ENCODE peak calls at places on chromosome 16, in six cellular contexts. One of them, this sample, is unnamed.

GRCh38 chr16:17211797-17212196 is 259.0 kb downstream of the XYLT1 start:
- DNase-seq in endodermal cell: peak; percentile 89
- DNase-seq in upper lobe of right lung: no peak
- DNase-seq in caudate nucleus: no peak
- DNase-seq in RWPE1: no peak
- DNase-seq in tibial nerve: no peak
- DNase-seq in this sample: no peak

GRCh38 chr16:67673712-67674580 is 7.3 kb downstream of the C16orf86 start:
- DNase-seq in endodermal cell: peak; percentile 45
- DNase-seq in upper lobe of right lung: peak; percentile 83
- DNase-seq in RWPE1: no peak
- DNase-seq in caudate nucleus: no peak
- DNase-seq in tibial nerve: peak; percentile 59
- DNase-seq in this sample: no peak

GRCh38 chr16:64829678-64830077 is 292.2 kb downstream of the CDH11 start:
- DNase-seq in caudate nucleus: no peak
- DNase-seq in tibial nerve: no peak
- DNase-seq in upper lobe of right lung: no peak
- DNase-seq in endodermal cell: no peak
- DNase-seq in RWPE1: no peak
- DNase-seq in this sample: no peak

GRCh38 chr16:10565167-10565566 is 15.2 kb downstream of the EMP2 start:
- DNase-seq in upper lobe of right lung: no peak
- DNase-seq in endodermal cell: no peak
- DNase-seq in tibial nerve: no peak
- DNase-seq in caudate nucleus: no peak
- DNase-seq in RWPE1: no peak
- DNase-seq in this sample: no peak

GRCh38 chr16:69711115-69711740 is 15.1 kb downstream of the NQO1 start:
- DNase-seq in caudate nucleus: peak; percentile 11
- DNase-seq in RWPE1: peak; percentile 92
- DNase-seq in upper lobe of right lung: peak; percentile 64
- DNase-seq in endodermal cell: no peak
- DNase-seq in tibial nerve: no peak
- DNase-seq in this sample: peak; percentile 87

GRCh38 chr16:55294947-55295346 is 29.1 kb upstream of the IRX6 start:
- DNase-seq in upper lobe of right lung: no peak
- DNase-seq in tibial nerve: no peak
- DNase-seq in RWPE1: no peak
- DNase-seq in endodermal cell: no peak
- DNase-seq in caudate nucleus: no peak
- DNase-seq in this sample: peak; percentile 37

GRCh38 chr16:13084331-13084730 is 182.9 kb downstream of the SHISA9 start:
- DNase-seq in caudate nucleus: no peak
- DNase-seq in endodermal cell: no peak
- DNase-seq in RWPE1: no peak
- DNase-seq in tibial nerve: no peak
- DNase-seq in upper lobe of right lung: no peak
- DNase-seq in this sample: no peak

GRCh38 chr16:71440669-71441347 is 1.0 kb downstream of the TLE7 start:
- DNase-seq in endodermal cell: peak; percentile 76
- DNase-seq in caudate nucleus: no peak
- DNase-seq in tibial nerve: no peak
- DNase-seq in upper lobe of right lung: no peak
- DNase-seq in RWPE1: peak; percentile 38
- DNase-seq in this sample: no peak

GRCh38 chr16:81652798-81653505 is 126.1 kb upstream of the PLCG2 start:
- DNase-seq in caudate nucleus: no peak
- DNase-seq in endodermal cell: peak; percentile 57
- DNase-seq in tibial nerve: no peak
- DNase-seq in upper lobe of right lung: no peak
- DNase-seq in RWPE1: no peak
- DNase-seq in this sample: no peak

GRCh38 chr16:67907397-67907796 is 14.3 kb downstream of the PSKH1 start:
- DNase-seq in tibial nerve: no peak
- DNase-seq in upper lobe of right lung: no peak
- DNase-seq in caudate nucleus: no peak
- DNase-seq in RWPE1: no peak
- DNase-seq in endodermal cell: no peak
- DNase-seq in this sample: no peak

GRCh38 chr16:71761097-71761496 is 36.6 kb upstream of the PHLPP2 start:
- DNase-seq in tibial nerve: no peak
- DNase-seq in caudate nucleus: no peak
- DNase-seq in RWPE1: no peak
- DNase-seq in endodermal cell: no peak
- DNase-seq in upper lobe of right lung: no peak
- DNase-seq in this sample: no peak

GRCh38 chr16:5516115-5516514 is 418.5 kb upstream of the EEF2KMT start:
- DNase-seq in upper lobe of right lung: no peak
- DNase-seq in endodermal cell: no peak
- DNase-seq in RWPE1: no peak
- DNase-seq in tibial nerve: no peak
- DNase-seq in caudate nucleus: no peak
- DNase-seq in this sample: no peak

GRCh38 chr16:89721644-89722391 is 481 bp downstream of the ZNF276 start:
- DNase-seq in endodermal cell: no peak
- DNase-seq in caudate nucleus: no peak
- DNase-seq in tibial nerve: no peak
- DNase-seq in RWPE1: no peak
- DNase-seq in upper lobe of right lung: peak; percentile 90
- DNase-seq in this sample: no peak

GRCh38 chr16:73028721-73029361 is 19.1 kb downstream of the ZFHX3 start:
- DNase-seq in tibial nerve: no peak
- DNase-seq in endodermal cell: peak; percentile 64
- DNase-seq in caudate nucleus: no peak
- DNase-seq in upper lobe of right lung: no peak
- DNase-seq in RWPE1: no peak
- DNase-seq in this sample: no peak

GRCh38 chr16:72635104-72635503 is 412.8 kb downstream of the ZFHX3 start:
- DNase-seq in caudate nucleus: no peak
- DNase-seq in tibial nerve: no peak
- DNase-seq in upper lobe of right lung: no peak
- DNase-seq in RWPE1: no peak
- DNase-seq in endodermal cell: no peak
- DNase-seq in this sample: no peak

GRCh38 chr16:80569440-80570105 is 28.8 kb downstream of the DYNLRB2 start:
- DNase-seq in caudate nucleus: no peak
- DNase-seq in RWPE1: peak; percentile 32
- DNase-seq in upper lobe of right lung: no peak
- DNase-seq in endodermal cell: no peak
- DNase-seq in tibial nerve: no peak
- DNase-seq in this sample: peak; percentile 31

GRCh38 chr16:57377080-57377841 is 5.0 kb downstream of the CX3CL1 start:
- DNase-seq in tibial nerve: no peak
- DNase-seq in RWPE1: peak; percentile 36
- DNase-seq in endodermal cell: peak; percentile 70
- DNase-seq in upper lobe of right lung: no peak
- DNase-seq in caudate nucleus: no peak
- DNase-seq in this sample: no peak

GRCh38 chr16:10509534-10510025 is 70.8 kb downstream of the EMP2 start:
- DNase-seq in upper lobe of right lung: no peak
- DNase-seq in tibial nerve: peak; percentile 40
- DNase-seq in caudate nucleus: no peak
- DNase-seq in RWPE1: peak; percentile 80
- DNase-seq in endodermal cell: peak; percentile 88
- DNase-seq in this sample: peak; percentile 43

GRCh38 chr16:80117731-80118130 is 423.1 kb upstream of the DYNLRB2 start:
- DNase-seq in upper lobe of right lung: no peak
- DNase-seq in endodermal cell: no peak
- DNase-seq in RWPE1: no peak
- DNase-seq in tibial nerve: no peak
- DNase-seq in caudate nucleus: no peak
- DNase-seq in this sample: no peak

GRCh38 chr16:8493885-8494487 is 96.3 kb downstream of the TMEM114 start:
- DNase-seq in caudate nucleus: no peak
- DNase-seq in endodermal cell: peak; percentile 66
- DNase-seq in upper lobe of right lung: no peak
- DNase-seq in RWPE1: no peak
- DNase-seq in tibial nerve: no peak
- DNase-seq in this sample: no peak

GRCh38 chr16:88357306-88358032 is 25.3 kb upstream of the ZNF469 start:
- DNase-seq in tibial nerve: no peak
- DNase-seq in upper lobe of right lung: no peak
- DNase-seq in endodermal cell: no peak
- DNase-seq in caudate nucleus: no peak
- DNase-seq in RWPE1: no peak
- DNase-seq in this sample: no peak

GRCh38 chr16:30187971-30188561 is 4.7 kb downstream of the CORO1A start:
- DNase-seq in tibial nerve: no peak
- DNase-seq in caudate nucleus: no peak
- DNase-seq in RWPE1: no peak
- DNase-seq in endodermal cell: no peak
- DNase-seq in upper lobe of right lung: no peak
- DNase-seq in this sample: no peak

GRCh38 chr16:89330177-89330856 is 112.8 kb downstream of the ZNF778 start:
- DNase-seq in upper lobe of right lung: peak; percentile 70
- DNase-seq in tibial nerve: no peak
- DNase-seq in RWPE1: peak; percentile 90
- DNase-seq in endodermal cell: peak; percentile 75
- DNase-seq in caudate nucleus: no peak
- DNase-seq in this sample: no peak

GRCh38 chr16:87560428-87561199 is 41.7 kb upstream of the JPH3 start:
- DNase-seq in endodermal cell: peak; percentile 92
- DNase-seq in RWPE1: peak; percentile 72
- DNase-seq in upper lobe of right lung: peak; percentile 69
- DNase-seq in caudate nucleus: no peak
- DNase-seq in tibial nerve: no peak
- DNase-seq in this sample: no peak

GRCh38 chr16:30085247-30085646 is 6.5 kb downstream of the TBX6 start:
- DNase-seq in upper lobe of right lung: no peak
- DNase-seq in caudate nucleus: no peak
- DNase-seq in RWPE1: no peak
- DNase-seq in tibial nerve: no peak
- DNase-seq in endodermal cell: no peak
- DNase-seq in this sample: no peak

GRCh38 chr16:68936729-68937631 is 93.6 kb downstream of the TANGO6 start:
- DNase-seq in endodermal cell: no peak
- DNase-seq in tibial nerve: no peak
- DNase-seq in RWPE1: peak; percentile 90
- DNase-seq in caudate nucleus: no peak
- DNase-seq in upper lobe of right lung: no peak
- DNase-seq in this sample: peak; percentile 88

GRCh38 chr16:14177704-14178103 is 106.6 kb downstream of the MRTFB start:
- DNase-seq in caudate nucleus: no peak
- DNase-seq in tibial nerve: no peak
- DNase-seq in endodermal cell: no peak
- DNase-seq in RWPE1: no peak
- DNase-seq in upper lobe of right lung: no peak
- DNase-seq in this sample: no peak

GRCh38 chr16:79007614-79008013 is 592.9 kb downstream of the MAF start:
- DNase-seq in tibial nerve: no peak
- DNase-seq in endodermal cell: no peak
- DNase-seq in caudate nucleus: no peak
- DNase-seq in upper lobe of right lung: no peak
- DNase-seq in RWPE1: peak; percentile 36
- DNase-seq in this sample: peak; percentile 49

GRCh38 chr16:6482861-6483530 is 849.6 kb upstream of the RBFOX1 start:
- DNase-seq in endodermal cell: no peak
- DNase-seq in upper lobe of right lung: no peak
- DNase-seq in caudate nucleus: peak; percentile 32
- DNase-seq in RWPE1: no peak
- DNase-seq in tibial nerve: no peak
- DNase-seq in this sample: no peak

GRCh38 chr16:1828645-1829410 is 1.8 kb downstream of the FAHD1 start:
- DNase-seq in endodermal cell: no peak
- DNase-seq in tibial nerve: no peak
- DNase-seq in upper lobe of right lung: no peak
- DNase-seq in RWPE1: no peak
- DNase-seq in caudate nucleus: no peak
- DNase-seq in this sample: no peak

GRCh38 chr16:1825381-1825863 is 1.2 kb downstream of the HAGH start:
- DNase-seq in RWPE1: no peak
- DNase-seq in upper lobe of right lung: peak; percentile 45
- DNase-seq in tibial nerve: no peak
- DNase-seq in endodermal cell: no peak
- DNase-seq in caudate nucleus: no peak
- DNase-seq in this sample: no peak

GRCh38 chr16:1826691-1827573 is at the start of the genes FAHD1 and HAGH:
- DNase-seq in endodermal cell: peak; percentile 97
- DNase-seq in tibial nerve: peak; percentile 92
- DNase-seq in upper lobe of right lung: peak; percentile 96
- DNase-seq in RWPE1: peak; percentile 99
- DNase-seq in caudate nucleus: peak; percentile 90
- DNase-seq in this sample: peak; percentile 79

GRCh38 chr16:1823821-1824220 is 2.8 kb downstream of the HAGH start:
- DNase-seq in upper lobe of right lung: no peak
- DNase-seq in RWPE1: peak; percentile 68
- DNase-seq in tibial nerve: no peak
- DNase-seq in endodermal cell: peak; percentile 84
- DNase-seq in caudate nucleus: no peak
- DNase-seq in this sample: no peak

GRCh38 chr16:1825864-1826690 is 548 bp downstream of the HAGH start:
- DNase-seq in upper lobe of right lung: peak; percentile 88
- DNase-seq in RWPE1: no peak
- DNase-seq in caudate nucleus: no peak
- DNase-seq in tibial nerve: no peak
- DNase-seq in endodermal cell: peak; percentile 68
- DNase-seq in this sample: no peak
- H3K27ac ChIP-seq in upper lobe of right lung: peak overlapping the region; percentile 66
- H3K27ac ChIP-seq in RWPE1: peak overlapping the region; percentile 87
- H3K27ac ChIP-seq in caudate nucleus: no peak overlapping the region
- H3K27ac ChIP-seq in tibial nerve: no peak overlapping the region
- H3K27ac ChIP-seq in endodermal cell: no peak overlapping the region
- H3K27ac ChIP-seq in this sample: peak overlapping the region; percentile 63

GRCh38 chr16:23452221-23452571 is 793 bp downstream of the COG7 start:
- DNase-seq in caudate nucleus: no peak
- DNase-seq in upper lobe of right lung: no peak
- DNase-seq in endodermal cell: no peak
- DNase-seq in RWPE1: no peak
- DNase-seq in tibial nerve: no peak
- DNase-seq in this sample: no peak
- H3K27ac ChIP-seq in caudate nucleus: no peak overlapping the region
- H3K27ac ChIP-seq in upper lobe of right lung: peak overlapping the region; percentile 89
- H3K27ac ChIP-seq in endodermal cell: no peak overlapping the region
- H3K27ac ChIP-seq in RWPE1: peak overlapping the region; percentile 80
- H3K27ac ChIP-seq in tibial nerve: no peak overlapping the region
- H3K27ac ChIP-seq in this sample: no peak overlapping the region

DNA sequence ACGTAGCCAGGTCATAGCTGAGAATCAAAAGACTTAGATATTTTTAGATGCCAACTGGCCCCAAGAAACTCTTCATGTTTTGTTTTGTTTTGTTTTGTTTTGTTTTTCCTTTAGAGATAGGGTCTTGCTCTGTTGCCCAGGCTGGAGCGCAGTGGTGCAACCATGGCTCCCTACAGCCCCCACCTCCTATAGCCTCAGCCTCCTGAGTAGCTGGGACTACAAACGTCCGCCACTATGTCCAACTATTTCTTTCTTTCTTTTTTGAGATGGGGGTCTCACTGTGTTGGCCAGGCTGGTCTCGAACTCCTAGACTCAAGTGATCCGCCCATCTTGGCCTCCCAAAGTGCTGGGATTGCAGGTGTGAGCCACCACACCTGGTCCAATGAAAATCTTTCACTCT is 107.1 kb downstream of the ADCY9 start:
- DNase-seq in upper lobe of right lung: no peak
- DNase-seq in RWPE1: no peak
- DNase-seq in tibial nerve: no peak
- DNase-seq in caudate nucleus: no peak
- DNase-seq in endodermal cell: no peak
- DNase-seq in this sample: no peak
- H3K27ac ChIP-seq in upper lobe of right lung: no peak overlapping the region
- H3K27ac ChIP-seq in RWPE1: no peak overlapping the region
- H3K27ac ChIP-seq in tibial nerve: no peak overlapping the region
- H3K27ac ChIP-seq in caudate nucleus: no peak overlapping the region
- H3K27ac ChIP-seq in endodermal cell: no peak overlapping the region
- H3K27ac ChIP-seq in this sample: no peak overlapping the region

GRCh38 chr16:86527366-86527765 is 17.0 kb downstream of the FOXF1 start:
- DNase-seq in tibial nerve: no peak
- DNase-seq in upper lobe of right lung: peak; percentile 41
- DNase-seq in caudate nucleus: no peak
- DNase-seq in endodermal cell: peak; percentile 37
- DNase-seq in RWPE1: no peak
- DNase-seq in this sample: no peak
- H3K27ac ChIP-seq in tibial nerve: no peak overlapping the region
- H3K27ac ChIP-seq in upper lobe of right lung: no peak overlapping the region
- H3K27ac ChIP-seq in caudate nucleus: no peak overlapping the region
- H3K27ac ChIP-seq in endodermal cell: no peak overlapping the region
- H3K27ac ChIP-seq in RWPE1: no peak overlapping the region
- H3K27ac ChIP-seq in this sample: no peak overlapping the region